ENCODE peak calls at places on chromosome 17, in six cellular contexts. B is fibroblast of lung, K is psoas muscle, U is PC-9, D is A549, Z is GM23248. P is an unnamed sample. For H3K4me1, the result is how much of the 10 kb centered on the place peaks cover.

GRCh38 chr17:78364436-78365281 is 4.8 kb upstream of the SOCS3 start:
- DNase-seq in Z (no peak), B (no peak), U (no peak), D (no peak), K (no peak), P (no peak)

GRCh38 chr17:21131090-21131616 is 4.4 kb downstream of the DHRS7B start:
- DNase-seq in Z (no peak), D (no peak), B (no peak), K (no peak), U (no peak), P (no peak)

GRCh38 chr17:29931253-29931932 is 1.4 kb upstream of the SSH2 start:
- DNase-seq in B (peak), D (peak), K (peak), Z (peak), U (peak), P (peak)

GRCh38 chr17:32323784-32324590 is 18.0 kb downstream of the C17orf75 start:
- DNase-seq in K (no peak), Z (peak), B (peak), U (no peak), D (no peak), P (no peak)

GRCh38 chr17:55086635-55087058 is 118.1 kb downstream of the STXBP4 start:
- DNase-seq in D (no peak), K (no peak), U (peak), Z (peak), B (peak), P (no peak)

GRCh38 chr17:32831627-32832243 is 45.2 kb downstream of the MYO1D start:
- DNase-seq in Z (no peak), B (no peak), U (no peak), K (no peak), D (no peak), P (no peak)

GRCh38 chr17:20805751-20806150 is 226.2 kb downstream of the CDRT15L2 start:
- DNase-seq in D (no peak), U (no peak), Z (no peak), B (no peak), K (no peak), P (no peak)

GRCh38 chr17:71071041-71071440 is 901.7 kb downstream of the KCNJ2 start:
- DNase-seq in D (no peak), U (no peak), B (no peak), Z (no peak), K (no peak), P (no peak)

GRCh38 chr17:39663688-39664580 is 1.2 kb upstream of the TCAP start:
- DNase-seq in D (peak), B (no peak), U (peak), K (no peak), Z (peak), P (peak)

DNA sequence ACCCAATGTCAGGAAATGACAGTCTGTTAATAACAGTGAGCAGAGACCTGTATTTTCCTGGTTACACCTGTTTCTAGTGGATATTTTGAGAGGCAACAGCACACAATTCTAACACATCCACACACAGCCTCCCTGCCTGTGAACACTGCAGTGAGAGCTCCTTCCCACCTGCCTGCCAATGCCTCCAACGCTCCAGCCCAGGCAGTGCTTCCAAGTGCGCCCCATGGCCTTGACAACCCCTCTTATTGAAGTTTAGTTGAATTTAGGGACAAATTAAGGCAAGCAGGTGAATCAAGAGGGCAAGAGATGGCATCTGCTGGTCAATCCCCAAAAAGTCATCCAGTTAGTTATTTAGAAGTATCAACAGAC is 4.7 kb upstream of the MXRA7 start:
- DNase-seq in Z (no peak), B (no peak), U (no peak), K (no peak), D (no peak), P (no peak)
- H3K4me1 ChIP-seq in Z (under half), B (under half), U (under half), K (under half), D (under half), P (half or more)

DNA sequence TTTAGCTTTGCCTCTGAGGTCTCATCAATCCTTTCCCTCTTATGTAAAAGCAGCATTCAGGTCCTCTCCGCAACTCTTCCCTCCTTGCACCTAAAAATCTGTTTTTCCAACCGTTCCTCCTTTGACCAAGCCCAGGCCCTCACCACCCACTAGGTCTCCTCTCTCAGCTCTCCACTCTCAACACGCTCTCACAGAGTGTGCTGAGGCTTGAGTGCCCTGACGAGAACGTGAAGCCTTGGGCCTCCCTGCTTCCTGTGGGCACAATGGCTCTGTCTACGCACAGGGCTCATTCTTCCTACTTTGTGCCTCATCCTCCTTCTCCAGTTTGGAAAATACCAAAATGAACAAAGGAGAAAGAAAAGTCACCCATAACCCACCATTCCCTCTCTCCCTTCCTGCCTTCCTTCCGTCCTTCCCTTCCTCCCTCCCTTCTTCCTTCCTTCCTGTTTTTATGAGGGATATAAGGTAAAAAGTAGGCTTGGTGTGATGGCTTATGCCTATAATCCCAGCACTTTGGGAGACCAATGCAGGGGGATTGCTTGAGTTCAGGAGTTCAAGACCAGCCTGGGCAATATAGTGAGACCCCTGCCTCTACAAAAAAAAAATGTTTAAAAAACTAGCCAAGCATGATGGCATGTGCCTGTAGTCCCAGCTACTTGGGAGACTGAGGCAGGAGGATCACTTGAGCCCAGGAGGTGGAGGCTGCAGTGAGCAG is 31.3 kb upstream of the SLC39A11 start:
- DNase-seq in U (no peak), B (no peak), D (no peak), K (no peak), Z (no peak), P (no peak)
- H3K4me1 ChIP-seq in U (under half), B (under half), D (under half), K (under half), Z (under half), P (under half)

GRCh38 chr17:36937961-36938565 is 788 bp downstream of the LHX1 start:
- DNase-seq in U (peak), D (no peak), B (peak), K (no peak), Z (peak), P (no peak)
- H3K4me1 ChIP-seq in U (under half), D (under half), B (under half), K (half or more), Z (under half), P (half or more)

GRCh38 chr17:3794890-3795757 is 5.9 kb downstream of the ITGAE start:
- DNase-seq in K (no peak), Z (peak), B (peak), D (peak), U (no peak), P (no peak)

GRCh38 chr17:3796822-3797170 is 4.2 kb downstream of the ITGAE start:
- DNase-seq in B (no peak), K (no peak), Z (no peak), D (no peak), U (no peak), P (no peak)

GRCh38 chr17:3796110-3796821 is 4.7 kb downstream of the ITGAE start:
- DNase-seq in U (no peak), D (no peak), Z (no peak), B (peak), K (no peak), P (no peak)

GRCh38 chr17:3798273-3799180 is 2.5 kb downstream of the ITGAE start:
- DNase-seq in Z (peak), U (no peak), D (no peak), K (no peak), B (no peak), P (no peak)

GRCh38 chr17:3795758-3796102 is 5.3 kb downstream of the ITGAE start:
- DNase-seq in D (no peak), K (no peak), B (no peak), U (no peak), Z (no peak), P (no peak)
- H3K4me1 ChIP-seq in D (under half), K (under half), B (under half), U (under half), Z (under half), P (under half)

DNA sequence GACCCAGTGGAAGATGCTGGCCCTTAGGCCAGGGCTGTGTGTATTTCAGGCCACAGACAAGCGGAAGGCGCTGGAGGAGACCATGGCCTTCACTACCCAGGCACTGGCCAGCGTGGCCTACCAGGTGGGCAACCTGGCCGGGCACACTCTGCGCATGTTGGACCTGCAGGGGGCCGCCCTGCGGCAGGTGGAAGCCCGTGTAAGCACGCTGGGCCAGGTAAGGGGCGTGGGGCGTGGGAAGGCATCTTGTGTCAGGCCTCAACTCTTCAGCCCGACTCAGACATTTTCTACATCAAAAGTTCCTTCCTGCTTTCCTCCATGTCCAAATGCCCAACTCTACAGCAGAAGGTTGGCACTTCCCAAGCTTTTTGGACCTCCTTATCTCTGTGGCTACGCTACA is 6.0 kb downstream of the ABI3 start:
- DNase-seq in Z (no peak), U (no peak), D (no peak), B (no peak), K (no peak), P (no peak)
- H3K4me1 ChIP-seq in Z (under half), U (under half), D (under half), B (under half), K (under half), P (half or more)

GRCh38 chr17:60901806-60902205 is 224.2 kb downstream of the BCAS3 start:
- DNase-seq in K (no peak), D (no peak), B (peak), U (no peak), Z (peak), P (no peak)

GRCh38 chr17:60902399-60902798 is 224.7 kb downstream of the BCAS3 start:
- DNase-seq in Z (no peak), D (no peak), U (no peak), K (no peak), B (peak), P (no peak)

GRCh38 chr17:60905709-60906108 is 228.1 kb downstream of the BCAS3 start:
- DNase-seq in B (no peak), D (no peak), U (no peak), K (no peak), Z (no peak), P (no peak)

GRCh38 chr17:60901222-60901621 is 223.6 kb downstream of the BCAS3 start:
- DNase-seq in Z (peak), B (peak), U (no peak), D (no peak), K (no peak), P (no peak)

DNA sequence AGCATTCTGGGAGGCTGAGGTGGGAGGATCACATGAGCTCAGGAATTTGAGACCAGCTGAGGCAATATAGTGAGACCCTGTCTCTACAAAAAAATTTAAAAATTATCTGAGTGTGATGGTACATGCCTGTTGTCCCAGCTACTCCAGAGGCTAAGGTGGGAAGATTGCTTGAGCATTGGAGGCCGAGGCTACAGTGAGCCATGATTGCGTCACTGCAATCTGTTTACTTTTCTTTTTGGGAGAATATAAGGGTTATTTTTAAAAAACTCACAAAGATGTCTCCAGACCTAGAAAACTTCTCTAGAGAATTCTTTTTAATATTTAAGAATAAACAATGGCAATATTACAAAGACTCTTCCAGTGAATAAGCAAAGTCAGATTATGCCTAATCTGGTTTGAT is 226.9 kb downstream of the BCAS3 start:
- DNase-seq in D (no peak), Z (no peak), K (no peak), B (no peak), U (no peak), P (no peak)
- H3K4me1 ChIP-seq in D (under half), Z (under half), K (under half), B (under half), U (under half), P (under half)

DNA sequence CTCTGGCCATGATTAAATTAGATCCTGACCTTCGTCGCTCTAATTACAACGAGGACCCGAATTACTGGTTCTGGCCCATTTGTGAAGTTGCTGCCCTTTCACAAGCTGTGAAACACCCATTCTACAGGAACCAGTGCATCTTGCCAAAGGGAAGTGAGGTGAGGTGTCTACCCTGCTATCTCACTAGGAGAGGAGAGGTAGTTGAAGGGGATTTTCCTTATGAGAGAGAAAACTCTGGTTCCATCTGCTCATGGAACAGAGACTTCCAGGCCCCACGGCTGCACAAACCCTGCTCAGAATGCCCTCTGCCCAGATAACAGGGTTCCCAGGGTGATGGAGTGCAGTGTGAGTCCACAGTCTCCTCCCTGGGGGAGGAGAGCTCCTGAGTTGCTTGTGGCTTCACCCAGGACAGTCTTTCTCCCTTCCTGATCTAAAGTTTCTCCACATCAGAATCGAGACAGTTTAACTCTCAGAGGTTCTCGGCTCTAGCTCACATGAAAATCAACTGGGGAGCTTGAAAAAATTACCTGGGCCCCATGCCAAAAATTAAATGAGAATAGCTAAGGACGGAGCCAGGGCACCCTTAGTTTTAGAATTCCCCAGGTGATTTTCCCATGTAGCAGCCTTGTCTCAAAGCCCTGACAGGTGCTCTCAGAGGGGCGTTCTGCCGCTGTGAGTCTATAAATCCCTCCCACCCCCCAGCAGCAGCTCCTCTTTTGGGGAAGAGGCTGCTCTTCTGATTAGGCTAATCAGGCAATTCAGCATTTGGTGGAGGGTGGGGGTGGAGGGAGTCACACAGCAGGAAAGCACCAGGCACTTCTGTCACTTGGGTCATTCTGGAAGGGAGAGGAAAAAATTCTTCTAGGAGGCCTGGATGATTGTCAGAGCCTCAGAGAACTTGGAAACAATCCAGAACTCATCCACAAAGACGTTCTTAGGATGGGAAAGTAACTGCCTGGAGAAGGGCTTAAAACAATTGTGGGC is 7.6 kb upstream of the SSTR2 start:
- DNase-seq in B (no peak), U (no peak), K (no peak), D (no peak), Z (no peak), P (no peak)
- H3K4me1 ChIP-seq in B (under half), U (under half), K (under half), D (under half), Z (under half), P (under half)

DNA sequence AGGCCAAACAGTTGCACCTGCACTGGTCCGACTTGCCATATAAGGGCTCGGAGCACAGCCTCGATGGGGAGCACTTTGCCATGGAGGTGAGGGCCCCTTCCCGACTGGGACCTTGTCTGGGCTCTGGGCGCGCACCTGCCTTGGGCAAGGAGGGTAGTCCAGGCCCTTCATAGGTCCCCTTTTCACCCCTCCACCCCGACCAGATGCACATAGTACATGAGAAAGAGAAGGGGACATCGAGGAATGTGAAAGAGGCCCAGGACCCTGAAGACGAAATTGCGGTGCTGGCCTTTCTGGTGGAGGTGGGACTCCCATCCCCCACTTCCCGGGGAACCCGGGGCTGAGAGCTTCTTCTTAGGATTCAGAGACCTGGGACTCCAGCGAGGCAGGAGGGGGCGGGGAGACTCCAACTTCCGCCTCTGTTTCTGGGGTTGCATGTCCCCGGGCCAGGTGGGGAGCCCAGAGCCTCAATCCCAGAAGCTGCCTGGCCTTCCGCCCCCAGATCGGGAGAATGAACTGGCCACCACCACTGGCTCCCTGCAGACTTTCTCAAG is 7.8 kb downstream of the CA4 start:
- DNase-seq in Z (no peak), B (no peak), D (no peak), U (no peak), K (no peak), P (no peak)
- H3K4me1 ChIP-seq in Z (under half), B (under half), D (under half), U (under half), K (under half), P (half or more)

DNA sequence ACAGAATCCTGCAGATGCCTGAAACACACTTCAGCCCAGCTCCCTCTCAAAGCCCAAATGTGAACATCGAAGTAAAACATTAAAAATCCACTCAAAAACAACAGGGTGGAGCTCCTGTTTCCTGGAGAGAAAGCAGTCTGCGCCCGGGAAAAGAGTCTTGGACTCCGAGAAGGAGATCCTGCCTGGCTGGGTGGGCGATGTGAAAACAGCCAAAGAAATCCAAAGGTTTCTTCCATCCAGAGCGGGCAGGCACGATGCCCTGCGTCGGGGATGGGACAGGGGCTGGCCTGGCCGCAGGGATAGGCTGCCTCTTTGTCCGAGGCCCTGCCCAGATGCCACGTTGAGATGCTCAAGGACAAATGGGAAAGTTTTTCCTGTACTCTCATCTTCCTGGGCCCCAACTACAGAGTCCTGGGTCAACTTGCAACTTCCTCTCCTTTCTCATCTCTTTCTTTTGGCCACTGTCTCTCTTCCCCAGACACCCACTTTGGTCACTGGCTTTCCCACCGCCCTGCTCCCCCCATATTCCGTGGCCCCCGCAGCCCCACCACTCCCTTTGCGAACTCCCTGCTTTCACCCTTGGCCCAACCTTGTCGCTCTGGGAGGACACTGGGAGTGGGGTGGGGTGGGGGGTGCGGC is 648 bp downstream of the WIPI1 start:
- DNase-seq in D (peak), K (peak), U (peak), B (peak), Z (peak), P (peak)
- H3K4me1 ChIP-seq in D (under half), K (half or more), U (under half), B (under half), Z (under half), P (half or more)

P was measured in heart left ventricle.